ENCODE peak calls at places on chromosomes 16 and 17, in nine cellular contexts. C is astrocyte of the spinal cord; H is breast epithelium; D is fibroblast of pulmonary artery; M is AG04449; E is cardiac muscle cell; Q is mucosa of descending colon; Y is CD8-positive, alpha-beta T cell; S is heart left ventricle. B is an unnamed sample.

GRCh38 chr17:14048169-14048568 is 21.1 kb upstream of the COX10 start:
- DNase-seq in D (no peak), Q (no peak), Y (no peak), M (no peak), E (no peak), S (no peak), H (no peak), C (no peak), B (no peak)

GRCh38 chr16:53852678-53853077 is 148.7 kb downstream of the FTO start:
- DNase-seq in Y (no peak), H (no peak), Q (no peak), E (no peak), D (peak; percentile 14), C (no peak), M (no peak), S (no peak), B (no peak)

GRCh38 chr17:5793157-5793556 is 208.8 kb upstream of the NLRP1 start:
- DNase-seq in M (no peak), D (no peak), E (no peak), Y (no peak), S (no peak), H (no peak), C (no peak), Q (no peak), B (no peak)

GRCh38 chr17:4008082-4008435 is 43.8 kb upstream of the ATP2A3 start:
- DNase-seq in Q (no peak), D (peak; percentile 27), M (no peak), H (no peak), C (no peak), S (no peak), Y (no peak), E (peak; percentile 42), B (no peak)

GRCh38 chr17:76537578-76538280 is at the start of gene CYGB:
- DNase-seq in C (no peak), S (peak; percentile 66), Q (peak; percentile 55), Y (no peak), M (no peak), H (no peak), D (peak; percentile 85), E (peak; percentile 40), B (no peak)

GRCh38 chr17:72233981-72234380 is 113.2 kb downstream of the SOX9 start:
- DNase-seq in Q (no peak), C (no peak), E (no peak), M (no peak), Y (no peak), D (no peak), H (no peak), S (no peak), B (no peak)

GRCh38 chr17:1561420-1562177 is 993 bp downstream of the PITPNA start:
- DNase-seq in H (no peak), C (no peak), E (peak; percentile 70), Y (no peak), D (peak; percentile 16), S (no peak), Q (peak; percentile 60), M (no peak), B (no peak)

GRCh38 chr16:83689385-83689831 is 118.4 kb upstream of the HSBP1 start:
- DNase-seq in Y (no peak), D (peak; percentile 90), M (peak; percentile 98), C (peak; percentile 84), E (peak; percentile 10), Q (no peak), S (no peak), H (no peak), B (no peak)

GRCh38 chr17:18241229-18241871 is 15.9 kb downstream of the LLGL1 start:
- DNase-seq in D (no peak), C (no peak), S (no peak), E (no peak), M (no peak), Q (no peak), Y (no peak), H (no peak), B (no peak)

GRCh38 chr16:66899945-66900688 is 18.6 kb downstream of the CDH16 start:
- DNase-seq in Y (no peak), Q (peak; percentile 84), C (peak; percentile 59), E (peak; percentile 89), D (peak; percentile 78), H (no peak), M (no peak), S (peak; percentile 78), B (no peak)

GRCh38 chr17:13541032-13541480 is 60.7 kb downstream of the HS3ST3A1 start:
- DNase-seq in M (peak; percentile 95), Y (no peak), H (no peak), C (peak; percentile 97), Q (no peak), S (no peak), D (peak; percentile 93), E (peak; percentile 32), B (no peak)

GRCh38 chr17:77329741-77330531 is 189.2 kb downstream of the SEC14L1 start:
- DNase-seq in H (peak; percentile 50), C (no peak), D (no peak), S (peak; percentile 8), Y (no peak), M (no peak), Q (peak; percentile 60), E (no peak), B (no peak)

GRCh38 chr16:30449116-30449435 is 3.4 kb upstream of the SEPHS2 start:
- DNase-seq in Q (no peak), C (no peak), H (no peak), S (no peak), E (no peak), M (no peak), D (no peak), Y (no peak), B (no peak)

GRCh38 chr16:3131755-3132377 is 3.0 kb upstream of the ZNF213 start:
- DNase-seq in Y (no peak), S (no peak), H (no peak), C (peak; percentile 30), Q (no peak), E (peak; percentile 62), M (no peak), D (peak; percentile 44), B (peak; percentile 17)

GRCh38 chr17:45127209-45127582 is 5.1 kb downstream of the PLCD3 start:
- DNase-seq in C (no peak), S (no peak), Y (no peak), H (no peak), M (no peak), E (peak; percentile 43), Q (no peak), D (no peak), B (no peak)

GRCh38 chr17:45019177-45019711 is 32.2 kb downstream of the DCAKD start:
- DNase-seq in H (no peak), Y (no peak), E (peak; percentile 84), C (no peak), D (peak; percentile 44), Q (no peak), S (peak; percentile 45), M (no peak), B (no peak)

GRCh38 chr17:7886227-7887037 is 2.2 kb upstream of the CHD3 start:
- DNase-seq in H (no peak), C (peak; percentile 15), Q (peak; percentile 66), Y (peak; percentile 44), E (peak; percentile 51), M (no peak), S (no peak), D (peak; percentile 30), B (peak; percentile 78)

GRCh38 chr17:7882629-7883028 is 6.0 kb upstream of the CHD3 start:
- DNase-seq in Y (no peak), C (no peak), E (no peak), S (no peak), H (no peak), M (no peak), D (no peak), Q (no peak), B (no peak)

GRCh38 chr17:7885357-7886226 is 3.0 kb upstream of the CHD3 start:
- DNase-seq in Q (peak; percentile 79), M (no peak), C (peak; percentile 36), D (peak; percentile 31), S (peak; percentile 41), H (peak; percentile 56), E (peak; percentile 92), Y (peak; percentile 7), B (no peak)

GRCh38 chr17:7883781-7884386 is 4.7 kb upstream of the CHD3 start:
- DNase-seq in D (peak; percentile 41), C (peak; percentile 41), Q (no peak), E (no peak), H (no peak), S (no peak), Y (no peak), M (no peak), B (no peak)

GRCh38 chr17:7884581-7885356 is 3.8 kb upstream of the CHD3 start:
- DNase-seq in S (peak; percentile 16), Y (no peak), E (peak; percentile 33), C (no peak), M (no peak), H (no peak), Q (peak; percentile 61), D (no peak), B (no peak)
- H3K4me3 ChIP-seq in S (peak overlapping the region; percentile 86), Y (no peak overlapping the region), E (peak overlapping the region; percentile 90), C (peak overlapping the region; percentile 79), M (peak overlapping the region; percentile 85), H (peak overlapping the region; percentile 89), Q (peak overlapping the region; percentile 75), D (peak overlapping the region; percentile 78), B (peak overlapping the region; percentile 89)

GRCh38 chr17:39170558-39170957 is 4.6 kb upstream of the ARL5C start:
- DNase-seq in C (no peak), H (no peak), Y (no peak), M (no peak), D (no peak), Q (no peak), E (no peak), S (no peak), B (no peak)
- H3K4me3 ChIP-seq in C (no peak overlapping the region), H (no peak overlapping the region), Y (no peak overlapping the region), M (no peak overlapping the region), D (no peak overlapping the region), Q (no peak overlapping the region), E (no peak overlapping the region), S (no peak overlapping the region), B (peak overlapping the region; percentile 27)

GRCh38 chr17:39626171-39626670 is 531 bp upstream of the PPP1R1B start:
- DNase-seq in S (no peak), Q (no peak), D (no peak), M (no peak), Y (no peak), H (no peak), C (no peak), E (no peak), B (no peak)
- H3K4me3 ChIP-seq in S (no peak overlapping the region), Q (peak overlapping the region; percentile 47), D (no peak overlapping the region), M (no peak overlapping the region), Y (peak overlapping the region; percentile 39), H (no peak overlapping the region), C (no peak overlapping the region), E (no peak overlapping the region), B (no peak overlapping the region)

DNA sequence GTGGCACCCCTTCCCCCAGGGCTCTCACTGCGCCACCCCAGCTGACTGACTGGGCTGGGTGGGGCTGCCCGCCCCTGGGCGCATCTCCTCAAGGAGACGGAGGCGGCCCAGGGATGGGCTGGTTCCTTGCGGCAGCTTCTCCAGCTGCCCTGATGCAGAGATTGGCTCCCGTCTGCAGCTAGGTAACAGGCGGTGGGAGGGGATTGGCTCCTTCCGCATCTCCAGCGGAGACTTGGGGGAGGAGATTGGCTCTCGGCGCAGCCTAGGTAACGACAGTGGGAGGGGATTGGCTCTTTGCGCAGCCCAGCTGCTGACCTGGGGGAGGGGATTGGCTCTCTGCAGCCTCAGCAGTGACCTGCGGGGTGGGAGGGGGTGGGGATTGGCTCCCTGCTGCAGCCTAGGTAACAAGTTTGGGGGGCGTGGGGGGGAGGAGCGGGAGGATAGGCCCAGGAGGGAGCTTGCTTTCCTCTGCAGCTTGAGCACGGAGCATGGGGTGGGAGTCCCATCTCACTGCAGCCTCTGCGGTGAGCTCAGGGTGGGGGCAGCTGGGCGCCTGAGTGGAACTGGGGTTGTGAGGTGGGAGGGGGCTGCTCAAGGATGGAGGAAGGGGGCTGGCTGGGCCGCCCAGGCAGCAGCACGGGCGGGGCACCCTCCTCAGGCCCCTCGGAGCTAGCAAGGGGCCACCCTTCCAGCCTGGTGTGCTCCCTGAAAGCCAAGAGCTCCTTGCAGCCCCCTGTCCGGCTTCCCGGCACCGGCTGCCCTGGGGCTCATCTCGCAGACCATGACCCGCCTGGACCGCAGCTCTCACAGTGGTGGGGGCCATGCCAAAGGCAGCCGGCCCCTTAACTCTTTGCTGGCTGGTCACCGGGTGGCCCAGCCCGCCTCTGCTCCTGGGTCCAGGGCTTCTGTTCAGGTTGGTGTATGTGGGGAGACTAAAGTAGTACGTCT is 6.4 kb downstream of the NFE2L1 start:
- DNase-seq in Q (peak; percentile 60), M (no peak), S (peak; percentile 82), E (peak; percentile 97), C (peak; percentile 82), D (peak; percentile 82), H (peak; percentile 69), Y (no peak), B (no peak)
- H3K4me3 ChIP-seq in Q (no peak overlapping the region), M (peak overlapping the region; percentile 15), S (peak overlapping the region; percentile 37), E (peak overlapping the region; percentile 25), C (peak overlapping the region; percentile 28), D (peak overlapping the region; percentile 91), H (peak overlapping the region; percentile 77), Y (no peak overlapping the region), B (no peak overlapping the region)